ENCODE peak calls at places on chromosomes 16 and 17, in eight cellular contexts. O is fibroblast of mammary gland; C is ELF-1; X is stimulated activated CD4-positive, alpha-beta T cell treated with anti-CD3 and anti-CD28 coated beads, Interleukin-12 subunit alpha, Interleukin-12 subunit beta, amount 100 ng/mL, for 48 hours; P is HFFc6; G is stimulated activated naive CD4-positive, alpha-beta T cell; M is fibroblast of pulmonary artery; K is memory B cell. E is an unnamed sample.

GRCh38 chr16:80559369-80559768 is 18.6 kb downstream of the DYNLRB2 start:
- DNase-seq in O (no peak), C (no peak), X (no peak), P (no peak), G (no peak), M (no peak), K (no peak), E (no peak)

GRCh38 chr16:49023095-49023494 is 258.5 kb downstream of the CBLN1 start:
- DNase-seq in O (peak; percentile 86), C (no peak), X (no peak), P (no peak), G (no peak), M (peak; percentile 44), K (no peak), E (peak; percentile 21)

GRCh38 chr17:40072481-40073346 is 9.9 kb downstream of the THRA start:
- DNase-seq in O (no peak), C (no peak), X (no peak), P (no peak), G (no peak), M (no peak), K (no peak), E (no peak)

GRCh38 chr16:68514511-68514910 is 24.6 kb upstream of the ZFP90 start:
- DNase-seq in O (no peak), C (no peak), X (no peak), P (no peak), G (no peak), M (no peak), K (no peak), E (no peak)

GRCh38 chr17:36133629-36134259 is 30.1 kb downstream of the CCL4 start:
- DNase-seq in O (peak; percentile 38), C (no peak), X (no peak), P (no peak), G (no peak), M (peak; percentile 38), K (no peak), E (peak; percentile 22)

GRCh38 chr17:62892069-62892675 is 73.9 kb upstream of the TANC2 start:
- DNase-seq in O (no peak), C (no peak), X (no peak), P (no peak), G (no peak), M (no peak), K (no peak), E (no peak)

GRCh38 chr17:31321481-31321880 is at the start of gene EVI2A:
- DNase-seq in O (peak; percentile 92), C (no peak), X (peak; percentile 68), P (peak; percentile 70), G (peak; percentile 85), M (peak; percentile 83), K (peak; percentile 32), E (peak; percentile 92)

GRCh38 chr16:83908798-83909197 is 9.9 kb downstream of the MLYCD start:
- DNase-seq in O (no peak), C (peak; percentile 55), X (no peak), P (no peak), G (no peak), M (no peak), K (no peak), E (no peak)

GRCh38 chr17:78764871-78765270 is 17.2 kb downstream of the CYTH1 start:
- DNase-seq in O (no peak), C (no peak), X (no peak), P (no peak), G (no peak), M (no peak), K (no peak), E (no peak)

GRCh38 chr17:55303701-55304145 is 39.0 kb downstream of the HLF start:
- DNase-seq in O (peak; percentile 12), C (peak; percentile 50), X (no peak), P (peak; percentile 40), G (no peak), M (peak; percentile 17), K (no peak), E (peak; percentile 60)

GRCh38 chr17:63398680-63399079 is 47.4 kb downstream of the CYB561 start:
- DNase-seq in O (peak; percentile 29), C (no peak), X (no peak), P (no peak), G (no peak), M (peak; percentile 15), K (peak; percentile 9), E (no peak)